ENCODE peak calls at places on chromosome 13, in nine cellular contexts. S is colonic mucosa; L is dorsolateral prefrontal cortex; H is cardiac fibroblast; F is activated CD8-positive, alpha-beta T cell treated with anti-CD3 and anti-CD28 coated beads for 36 hours; A is WTC11; R is fibroblast of mammary gland; E is DND-41; J is fibroblast of the aortic adventitia. G is an unnamed sample.

GRCh38 chr13:112619730-112620639 is 32.0 kb upstream of the TUBGCP3 start:
- DNase-seq in S (no peak), L (peak), H (peak), F (no peak), A (peak), R (peak), E (peak), J (peak), G (peak)

GRCh38 chr13:101325423-101325822 is 90.9 kb downstream of the NALCN start:
- DNase-seq in S (no peak), L (no peak), H (no peak), F (no peak), A (no peak), R (no peak), E (no peak), J (no peak), G (no peak)

GRCh38 chr13:79481685-79482052 is 714 bp downstream of the NDFIP2 start:
- DNase-seq in S (peak), L (no peak), H (no peak), F (peak), A (peak), R (peak), E (no peak), J (no peak), G (no peak)

GRCh38 chr13:74825170-74825948 is 656.6 kb downstream of the TBC1D4 start:
- DNase-seq in S (no peak), L (no peak), H (peak), F (no peak), A (no peak), R (peak), E (no peak), J (peak), G (no peak)

GRCh38 chr13:46559272-46559805 is 6.4 kb downstream of the LRCH1 start:
- DNase-seq in S (no peak), L (no peak), H (peak), F (no peak), A (no peak), R (no peak), E (no peak), J (peak), G (no peak)

GRCh38 chr13:105370011-105370645 is 1165.3 kb downstream of the EFNB2 start:
- DNase-seq in S (no peak), L (no peak), H (peak), F (no peak), A (no peak), R (no peak), E (no peak), J (no peak), G (no peak)

GRCh38 chr13:110113284-110113764 is 193.6 kb downstream of the COL4A1 start:
- DNase-seq in S (no peak), L (no peak), H (peak), F (no peak), A (no peak), R (peak), E (no peak), J (peak), G (no peak)

GRCh38 chr13:110298566-110299321 is 8.2 kb downstream of the COL4A1 start:
- DNase-seq in S (no peak), L (no peak), H (peak), F (peak), A (no peak), R (no peak), E (no peak), J (no peak), G (no peak)

GRCh38 chr13:106361621-106362020 is 173.8 kb downstream of the EFNB2 start:
- DNase-seq in S (no peak), L (no peak), H (no peak), F (no peak), A (no peak), R (no peak), E (no peak), J (peak), G (no peak)

GRCh38 chr13:33937373-33938087 is 119.6 kb downstream of the RFC3 start:
- DNase-seq in S (no peak), L (no peak), H (no peak), F (no peak), A (peak), R (no peak), E (no peak), J (no peak), G (no peak)

GRCh38 chr13:46687810-46688209 is 109.2 kb downstream of the ESD start:
- DNase-seq in S (no peak), L (no peak), H (peak), F (peak), A (no peak), R (peak), E (no peak), J (peak), G (no peak)

GRCh38 chr13:46721054-46721453 is 75.9 kb downstream of the ESD start:
- DNase-seq in S (peak), L (no peak), H (peak), F (peak), A (peak), R (peak), E (peak), J (peak), G (peak)

GRCh38 chr13:36918246-36919060 is 1.6 kb downstream of the SMAD9 start:
- DNase-seq in S (no peak), L (no peak), H (no peak), F (no peak), A (no peak), R (peak), E (no peak), J (no peak), G (no peak)

GRCh38 chr13:95896302-95896701 is 156.9 kb downstream of the UGGT2 start:
- DNase-seq in S (no peak), L (no peak), H (peak), F (no peak), A (no peak), R (no peak), E (no peak), J (peak), G (no peak)

GRCh38 chr13:38979891-38980627 is 10.6 kb downstream of the STOML3 start:
- DNase-seq in S (no peak), L (no peak), H (peak), F (no peak), A (no peak), R (peak), E (no peak), J (peak), G (no peak)

GRCh38 chr13:43884221-43884620 is 4.5 kb downstream of the LACC1 start:
- DNase-seq in S (no peak), L (no peak), H (no peak), F (no peak), A (no peak), R (no peak), E (no peak), J (no peak), G (no peak)

GRCh38 chr13:107373551-107373950 is 805.6 kb upstream of the ARGLU1 start:
- DNase-seq in S (no peak), L (no peak), H (peak), F (no peak), A (no peak), R (peak), E (no peak), J (peak), G (no peak)

GRCh38 chr13:75870397-75870801 is 234.3 kb downstream of the LMO7 start:
- DNase-seq in S (no peak), L (no peak), H (peak), F (peak), A (no peak), R (peak), E (no peak), J (peak), G (no peak)

GRCh38 chr13:111900390-111901180 is 166.4 kb upstream of the SOX1 start:
- DNase-seq in S (no peak), L (peak), H (no peak), F (no peak), A (peak), R (no peak), E (no peak), J (no peak), G (no peak)

GRCh38 chr13:101631403-101631802 is 178.9 kb downstream of the ITGBL1 start:
- DNase-seq in S (no peak), L (no peak), H (no peak), F (no peak), A (no peak), R (no peak), E (no peak), J (no peak), G (no peak)

GRCh38 chr13:113887700-113888201 is 23.9 kb upstream of the GAS6 start:
- DNase-seq in S (no peak), L (no peak), H (peak), F (no peak), A (no peak), R (no peak), E (no peak), J (peak), G (no peak)

GRCh38 chr13:85700909-85701308 is 98.3 kb downstream of the SLITRK6 start:
- DNase-seq in S (no peak), L (no peak), H (no peak), F (no peak), A (no peak), R (no peak), E (no peak), J (no peak), G (no peak)

GRCh38 chr13:27869436-27870090 is 50.2 kb upstream of the PDX1 start:
- DNase-seq in S (no peak), L (no peak), H (no peak), F (no peak), A (no peak), R (no peak), E (no peak), J (no peak), G (no peak)

GRCh38 chr13:51799261-51799660 is 4.7 kb downstream of the DHRS12 start:
- DNase-seq in S (no peak), L (no peak), H (no peak), F (no peak), A (no peak), R (no peak), E (no peak), J (no peak), G (no peak)

GRCh38 chr13:77478645-77478997 is 56.9 kb upstream of the SCEL start:
- DNase-seq in S (no peak), L (no peak), H (no peak), F (no peak), A (no peak), R (no peak), E (no peak), J (no peak), G (no peak)
- TF ChIP-seq CTCF in S (no peak), L (no peak), H (no peak), F (peak), A (no peak), R (no peak), E (no peak), J (no peak), G (no peak)

DNA sequence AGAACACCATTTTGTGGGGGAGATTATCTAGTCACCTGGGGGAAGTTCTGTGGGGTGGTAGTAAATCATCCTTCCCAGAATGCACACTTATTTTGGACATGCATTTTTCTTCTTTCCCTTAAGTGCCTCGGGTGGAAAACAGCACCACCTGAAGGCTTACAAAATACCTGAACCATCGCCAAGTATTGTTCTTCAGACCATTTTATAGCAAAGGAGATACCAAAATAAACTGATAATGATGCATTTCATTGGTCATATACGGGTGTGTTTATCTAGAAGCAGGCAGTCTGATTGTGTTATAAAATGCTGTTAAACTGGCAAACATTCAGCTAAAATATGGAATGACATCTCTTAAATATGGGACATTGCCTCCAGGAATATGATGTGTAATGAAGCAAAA is 1034.7 kb downstream of the SLITRK1 start:
- DNase-seq in S (no peak), L (no peak), H (no peak), F (no peak), A (no peak), R (peak), E (no peak), J (peak), G (no peak)
- TF ChIP-seq CTCF in S (no peak), L (no peak), H (no peak), F (no peak), A (no peak), R (no peak), E (peak), J (no peak), G (no peak)

DNA sequence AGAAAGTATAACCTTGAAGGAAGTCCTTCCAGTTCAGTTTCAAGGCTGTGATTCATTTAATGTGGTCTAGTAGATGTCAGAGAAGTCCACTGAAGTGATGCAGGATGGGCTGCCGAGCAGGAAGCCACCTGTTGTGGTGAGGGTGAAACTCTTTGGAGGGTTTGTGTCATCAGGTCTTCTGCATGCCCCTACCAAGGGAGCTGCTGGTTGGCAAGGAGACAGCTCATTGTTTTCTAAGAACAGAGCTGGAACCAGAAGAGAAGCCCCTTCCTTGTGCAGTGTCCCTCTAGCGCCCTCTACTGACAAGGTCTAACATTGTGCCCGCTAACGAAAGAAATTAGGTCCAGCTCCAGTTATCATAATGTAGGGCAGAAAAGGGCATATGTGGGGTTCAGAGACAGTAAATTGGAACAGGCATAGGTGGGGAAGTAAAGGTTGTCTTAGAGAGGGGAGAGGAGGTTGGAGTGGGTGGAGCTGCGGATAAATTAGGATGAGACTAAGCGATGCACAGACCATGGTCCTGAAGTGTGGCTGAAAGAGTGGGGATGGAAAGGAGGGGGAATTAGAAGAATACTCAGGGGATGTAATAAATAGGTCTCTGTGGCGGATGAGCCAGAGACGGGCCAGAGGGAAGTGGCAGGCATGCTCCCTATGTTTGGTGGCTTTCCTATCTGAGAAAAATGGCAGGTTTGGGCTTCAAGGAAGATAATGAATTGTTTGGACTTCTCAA is 123.2 kb downstream of the OLFM4 start:
- DNase-seq in S (peak), L (no peak), H (peak), F (peak), A (peak), R (peak), E (peak), J (no peak), G (peak)
- TF ChIP-seq CTCF in S (peak), L (peak), H (peak), F (peak), A (peak), R (peak), E (peak), J (peak), G (peak)

GRCh38 chr13:59510377-59510776 is 653.4 kb downstream of the DIAPH3 start:
- DNase-seq in S (no peak), L (no peak), H (no peak), F (no peak), A (no peak), R (no peak), E (no peak), J (no peak), G (no peak)

GRCh38 chr13:59514316-59514715 is 649.4 kb downstream of the DIAPH3 start:
- DNase-seq in S (no peak), L (no peak), H (no peak), F (no peak), A (no peak), R (no peak), E (no peak), J (no peak), G (no peak)

GRCh38 chr13:59513686-59514085 is 650.0 kb downstream of the DIAPH3 start:
- DNase-seq in S (no peak), L (no peak), H (no peak), F (no peak), A (no peak), R (no peak), E (no peak), J (no peak), G (no peak)
- TF ChIP-seq CTCF in S (no peak), L (no peak), H (no peak), F (no peak), A (no peak), R (no peak), E (no peak), J (no peak), G (no peak)

GRCh38 chr13:50531917-50532899 is 311.3 kb downstream of the DLEU7 start:
- DNase-seq in S (no peak), L (no peak), H (peak), F (no peak), A (no peak), R (peak), E (no peak), J (peak), G (no peak)
- TF ChIP-seq CTCF in S (peak), L (peak), H (peak), F (peak), A (no peak), R (peak), E (peak), J (peak), G (no peak)

GRCh38 chr13:54950546-54950945 is 1921.9 kb downstream of the OLFM4 start:
- DNase-seq in S (no peak), L (no peak), H (no peak), F (no peak), A (no peak), R (no peak), E (no peak), J (no peak), G (no peak)
- TF ChIP-seq CTCF in S (no peak), L (no peak), H (no peak), F (no peak), A (no peak), R (no peak), E (no peak), J (no peak), G (no peak)

DNA sequence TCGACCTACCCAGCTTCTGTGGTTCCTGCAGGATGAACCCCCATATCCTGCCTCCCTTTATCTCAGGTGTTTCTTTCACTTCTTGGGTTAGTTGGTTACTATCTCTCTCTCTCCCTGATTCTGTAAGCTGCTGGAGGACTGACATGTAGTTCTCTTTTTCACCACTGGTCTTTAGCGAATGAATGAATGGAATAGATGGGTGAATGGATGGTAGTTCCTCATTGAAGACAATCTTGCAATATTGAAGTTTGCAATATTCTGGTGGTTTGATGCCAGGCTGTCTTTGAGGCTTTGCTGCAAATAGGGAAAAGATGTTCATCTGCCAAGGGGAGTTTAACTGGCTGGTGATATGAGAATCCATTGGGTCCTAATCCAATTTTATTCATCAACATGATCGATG is 120.2 kb downstream of the UBL3 start:
- DNase-seq in S (no peak), L (no peak), H (no peak), F (no peak), A (no peak), R (no peak), E (no peak), J (no peak), G (no peak)
- TF ChIP-seq CTCF in S (no peak), L (no peak), H (peak), F (no peak), A (peak), R (peak), E (no peak), J (peak), G (no peak)

GRCh38 chr13:94703721-94704314 is 8.5 kb downstream of the SOX21 start:
- DNase-seq in S (no peak), L (no peak), H (no peak), F (no peak), A (peak), R (no peak), E (no peak), J (no peak), G (peak)
- TF ChIP-seq CTCF in S (no peak), L (no peak), H (no peak), F (no peak), A (no peak), R (no peak), E (no peak), J (no peak), G (no peak)

G was measured in nephron progenitor cell.